ENCODE peak calls at places on chromosomes 13 and 19, in seven cellular contexts. M is activated CD8-positive, alpha-beta memory T cell treated with anti-CD3 and anti-CD28 coated beads for 24 hours; P is dermis blood vessel endothelial cell; Y is activated CD4-positive, alpha-beta T cell treated with anti-CD3 and anti-CD28 coated beads for 36 hours; F is stimulated activated CD4-positive, alpha-beta T cell treated with anti-CD3 and anti-CD28 coated beads, Interleukin-2, amount 100 ng/mL, for 48 hours; L is pons; B is renal cortical epithelial cell. W is an unnamed sample.

GRCh38 chr19:5103061-5103701 is 134.3 kb downstream of the KDM4B start:
- DNase-seq in L (peak), Y (no peak), B (peak), P (peak), M (no peak), F (no peak), W (peak)

GRCh38 chr19:38666662-38667448 is 19.4 kb downstream of the ACTN4 start:
- DNase-seq in L (peak), M (no peak), B (peak), F (no peak), P (peak), Y (peak), W (peak)

GRCh38 chr13:94415484-94415883 is 64.0 kb downstream of the DCT start:
- DNase-seq in B (no peak), Y (no peak), P (no peak), L (no peak), M (no peak), F (no peak), W (no peak)

GRCh38 chr19:18493440-18494266 is 28.2 kb downstream of the ELL start:
- DNase-seq in B (no peak), F (no peak), L (no peak), M (no peak), P (no peak), Y (no peak), W (no peak)

GRCh38 chr19:29365836-29366417 is 153.0 kb upstream of the UQCRFS1 start:
- DNase-seq in M (peak), L (no peak), P (no peak), B (no peak), F (no peak), Y (no peak), W (no peak)

GRCh38 chr13:94968040-94968756 is 255.9 kb upstream of the SOX21 start:
- DNase-seq in P (peak), M (no peak), F (no peak), L (peak), Y (peak), B (no peak), W (peak)

GRCh38 chr13:60756306-60756705 is 359.3 kb downstream of the TDRD3 start:
- DNase-seq in B (no peak), P (peak), F (no peak), L (no peak), M (no peak), Y (no peak), W (no peak)

GRCh38 chr13:77896536-77896935 is 22.1 kb downstream of the EDNRB start:
- DNase-seq in F (no peak), M (no peak), B (no peak), Y (no peak), P (peak), L (no peak), W (peak)

GRCh38 chr19:40279120-40279551 is 6.0 kb downstream of the AKT2 start:
- DNase-seq in M (no peak), F (no peak), Y (no peak), L (peak), B (no peak), P (no peak), W (no peak)

GRCh38 chr19:12969292-12969988 is at the start of gene DAND5:
- DNase-seq in P (no peak), B (no peak), Y (no peak), M (no peak), F (no peak), L (peak), W (no peak)

GRCh38 chr13:27619093-27619705 is 1.1 kb downstream of the LNX2 start:
- DNase-seq in F (no peak), Y (no peak), L (no peak), B (peak), M (no peak), P (peak), W (peak)

GRCh38 chr13:113636266-113636963 is 21.6 kb downstream of the ATP4B start:
- DNase-seq in P (no peak), B (no peak), F (no peak), Y (no peak), M (no peak), L (no peak), W (no peak)

GRCh38 chr19:17090501-17091074 is 15.0 kb downstream of the MYO9B start:
- DNase-seq in M (peak), P (peak), Y (peak), L (peak), F (peak), B (no peak), W (peak)

GRCh38 chr19:8569066-8569761 is 8.0 kb downstream of the MYO1F start:
- DNase-seq in Y (peak), L (peak), P (no peak), M (peak), B (peak), F (peak), W (peak)

GRCh38 chr19:752652-753517 is 2.0 kb downstream of the MISP start:
- DNase-seq in F (no peak), B (peak), L (no peak), M (no peak), P (peak), Y (no peak), W (peak)

GRCh38 chr13:28620011-28620830 is 38.7 kb upstream of the POMP start:
- DNase-seq in B (no peak), P (no peak), L (no peak), Y (no peak), M (no peak), F (no peak), W (no peak)

GRCh38 chr19:42114412-42114811 is 17.8 kb downstream of the POU2F2 start:
- DNase-seq in L (no peak), M (no peak), F (no peak), P (no peak), Y (no peak), B (peak), W (no peak)

GRCh38 chr19:48147597-48148175 is 22.5 kb downstream of the LIG1 start:
- DNase-seq in P (no peak), B (no peak), L (no peak), F (no peak), Y (no peak), M (no peak), W (no peak)

GRCh38 chr13:104318121-104318520 is 1251.9 kb upstream of the SLC10A2 start:
- DNase-seq in F (no peak), M (no peak), L (peak), B (peak), Y (no peak), P (peak), W (peak)

GRCh38 chr19:37946132-37946531 is 39.1 kb downstream of the SIPA1L3 start:
- DNase-seq in B (no peak), L (no peak), Y (no peak), F (no peak), M (no peak), P (no peak), W (no peak)

GRCh38 chr13:35468195-35468594 is 8.3 kb downstream of the MAB21L1 start:
- DNase-seq in F (no peak), L (no peak), Y (no peak), B (no peak), M (no peak), P (no peak), W (no peak)

GRCh38 chr19:35644206-35644986 is 2.9 kb downstream of the ETV2 start:
- DNase-seq in F (peak), Y (peak), L (peak), M (peak), B (peak), P (peak), W (peak)

GRCh38 chr19:16834747-16835146 is 5.5 kb downstream of the SIN3B start:
- DNase-seq in F (no peak), M (no peak), Y (peak), P (no peak), L (no peak), B (no peak), W (peak)

GRCh38 chr13:112510002-112510780 is 77.8 kb downstream of the TUBGCP3 start:
- DNase-seq in F (no peak), Y (peak), B (peak), L (peak), M (no peak), P (peak), W (peak)

GRCh38 chr19:7862413-7862951 is 11.7 kb downstream of the PRR36 start:
- DNase-seq in M (peak), P (peak), Y (peak), F (peak), L (no peak), B (no peak), W (peak)

GRCh38 chr19:58498316-58499020 is 13.3 kb downstream of the SLC27A5 start:
- DNase-seq in Y (no peak), B (no peak), P (no peak), L (no peak), M (no peak), F (no peak), W (no peak)

GRCh38 chr19:6058411-6059201 is 51.7 kb downstream of the RFX2 start:
- DNase-seq in Y (no peak), B (no peak), M (peak), L (no peak), P (no peak), F (no peak), W (no peak)

W was measured in lung microvascular endothelial cell.